ENCODE peak calls at places on chromosomes 7 and 10, in five cellular contexts. D is fibroblast of lung, Q is adrenal gland, Z is HCT116, T is lung. B is an unnamed sample.

GRCh38 chr7:24827589-24827988 is 70.3 kb upstream of the GSDME start:
- DNase-seq in D (peak; percentile 86), Q (no peak), Z (no peak), T (no peak), B (no peak)

GRCh38 chr7:134696261-134696660 is 49.6 kb downstream of the BPGM start:
- DNase-seq in D (no peak), Q (no peak), Z (no peak), T (no peak), B (no peak)

GRCh38 chr7:18499407-18500197 is 4.1 kb downstream of the HDAC9 start:
- DNase-seq in D (no peak), Q (no peak), Z (no peak), T (peak; percentile 44), B (peak; percentile 39)

GRCh38 chr10:30915141-30915540 is 116.5 kb downstream of the ZNF438 start:
- DNase-seq in D (no peak), Q (no peak), Z (no peak), T (no peak), B (no peak)

GRCh38 chr7:88344956-88345832 is 38.5 kb upstream of the STEAP4 start:
- DNase-seq in D (peak; percentile 25), Q (peak; percentile 69), Z (peak; percentile 23), T (peak; percentile 41), B (peak; percentile 68)

GRCh38 chr7:50653116-50653854 is 88.1 kb upstream of the DDC start:
- DNase-seq in D (no peak), Q (peak; percentile 33), Z (no peak), T (no peak), B (peak; percentile 47)

GRCh38 chr10:70985824-70986336 is 97.5 kb upstream of the PCBD1 start:
- DNase-seq in D (peak; percentile 10), Q (no peak), Z (no peak), T (no peak), B (no peak)

GRCh38 chr10:70694410-70695179 is 22.3 kb downstream of the ADAMTS14 start:
- DNase-seq in D (peak; percentile 96), Q (no peak), Z (no peak), T (no peak), B (peak; percentile 37)

GRCh38 chr7:155218276-155219153 is 79.2 kb upstream of the INSIG1 start:
- DNase-seq in D (no peak), Q (no peak), Z (no peak), T (no peak), B (no peak)

GRCh38 chr10:91551856-91552255 is 81.0 kb downstream of the PPP1R3C start:
- DNase-seq in D (peak; percentile 66), Q (peak; percentile 42), Z (peak; percentile 16), T (no peak), B (peak; percentile 55)

GRCh38 chr10:72952189-72952900 is 2.3 kb downstream of the PLA2G12B start:
- DNase-seq in D (no peak), Q (no peak), Z (no peak), T (no peak), B (no peak)

GRCh38 chr10:72952901-72953223 is 1.7 kb downstream of the PLA2G12B start:
- DNase-seq in D (no peak), Q (no peak), Z (no peak), T (no peak), B (no peak)

GRCh38 chr10:72954230-72954595 is 393 bp downstream of the PLA2G12B start:
- DNase-seq in D (no peak), Q (no peak), Z (no peak), T (no peak), B (no peak)

GRCh38 chr10:72954596-72955569 is at the start of gene PLA2G12B:
- DNase-seq in D (no peak), Q (no peak), Z (no peak), T (peak; percentile 79), B (no peak)

GRCh38 chr10:72953687-72954086 is 919 bp downstream of the PLA2G12B start:
- DNase-seq in D (no peak), Q (no peak), Z (no peak), T (no peak), B (no peak)
- H3K27ac ChIP-seq in D (no peak overlapping the region), Q (no peak overlapping the region), Z (no peak overlapping the region), T (no peak overlapping the region), B (no peak overlapping the region)

DNA sequence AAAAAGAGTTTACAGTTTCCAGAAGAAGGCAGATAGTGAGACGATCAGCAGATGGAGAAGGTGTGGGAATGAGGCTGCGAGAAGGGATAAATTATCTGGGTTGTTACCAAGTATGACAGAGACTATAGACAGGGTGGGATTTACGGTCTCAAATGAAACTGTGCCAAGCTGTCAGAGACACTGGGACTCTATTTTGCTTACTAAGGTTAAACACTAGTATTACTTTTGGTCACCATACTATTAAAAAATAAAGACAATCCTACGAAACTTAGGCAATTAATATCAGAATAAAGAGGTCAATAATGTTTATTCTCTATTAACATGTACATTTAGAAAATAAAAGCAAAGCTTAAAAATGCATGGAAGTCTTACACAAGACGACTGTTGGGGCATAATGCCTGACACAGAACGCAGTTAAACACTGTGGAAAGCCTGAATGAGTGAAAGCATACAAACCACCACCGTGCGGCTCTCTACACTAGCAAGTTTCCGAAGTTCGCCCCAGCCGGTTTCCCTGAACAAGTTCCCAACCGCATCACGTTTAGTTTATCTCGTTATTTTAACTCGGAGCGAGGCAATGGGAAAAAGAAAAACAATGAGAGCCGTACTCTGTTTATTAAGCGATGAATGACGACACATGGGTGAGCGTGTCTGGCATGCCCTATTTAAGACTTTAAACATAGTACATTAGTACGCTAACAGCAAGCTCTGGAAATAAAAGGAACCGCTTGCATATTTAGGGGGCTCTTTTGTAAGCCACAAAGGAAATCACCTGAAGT is 911 bp upstream of the CC2D2B start:
- DNase-seq in D (peak; percentile 65), Q (peak; percentile 75), Z (peak; percentile 18), T (peak; percentile 41), B (peak; percentile 65)
- TF ChIP-seq CTCF in D (peak; percentile 16), Q (peak; percentile 3), Z (no peak), T (no peak), B (no peak)

GRCh38 chr7:47253650-47254080 is 328.2 kb downstream of the TNS3 start:
- DNase-seq in D (peak; percentile 73), Q (peak; percentile 72), Z (peak; percentile 21), T (no peak), B (peak; percentile 56)
- H3K27ac ChIP-seq in D (peak overlapping the region; percentile 9), Q (peak overlapping the region; percentile 91), Z (peak overlapping the region; percentile 72), T (peak overlapping the region; percentile 83), B (peak overlapping the region; percentile 71)

DNA sequence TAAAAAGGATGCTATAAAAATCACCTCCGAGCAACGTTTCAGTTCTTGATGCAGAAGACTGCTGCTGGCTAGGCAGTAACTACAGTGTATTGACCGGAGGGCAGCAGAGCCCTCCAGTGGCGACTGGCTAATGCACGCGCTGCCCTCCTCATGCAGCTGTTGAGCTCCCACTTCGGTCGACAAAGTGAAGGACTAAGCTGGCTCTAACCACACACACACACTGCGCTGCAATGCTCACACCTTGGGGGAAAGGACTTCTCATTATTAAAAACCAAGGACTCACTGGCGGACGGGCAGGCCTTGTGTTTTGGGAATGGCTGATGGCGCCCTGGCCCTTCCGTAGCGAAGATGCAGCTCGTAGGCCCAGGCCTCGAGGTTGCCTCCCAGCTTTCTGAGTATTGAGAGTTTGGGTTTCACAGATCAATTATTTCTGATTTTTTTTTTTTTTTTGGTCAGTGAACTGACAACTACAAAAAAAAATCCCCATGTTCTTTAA is 120.9 kb upstream of the DIP2C start:
- DNase-seq in D (no peak), Q (no peak), Z (no peak), T (no peak), B (no peak)
- TF ChIP-seq CTCF in D (no peak), Q (no peak), Z (peak; percentile 21), T (no peak), B (peak; percentile 35)